ENCODE peak calls at places on chromosomes 5 and 9, in four cellular contexts. N is HFFc6, H is tibial artery, Y is stomach. X is an unnamed sample.

GRCh38 chr9:87525546-87526303 is 28.1 kb downstream of the DAPK1 start:
- DNase-seq in Y (no peak), N (no peak), H (no peak), X (no peak)

GRCh38 chr9:111582888-111583287 is 16.6 kb downstream of the PTGR1 start:
- DNase-seq in H (no peak), N (peak), Y (no peak), X (no peak)

GRCh38 chr5:123283031-123283430 is 140.2 kb downstream of the CEP120 start:
- DNase-seq in Y (no peak), H (no peak), N (no peak), X (no peak)

GRCh38 chr9:110745656-110746055 is 77.1 kb downstream of the MUSK start:
- DNase-seq in Y (no peak), H (peak), N (no peak), X (no peak)

GRCh38 chr5:34930527-34930844 is 1.1 kb downstream of the DNAJC21 start:
- DNase-seq in Y (no peak), N (peak), H (no peak), X (no peak)

GRCh38 chr5:109234381-109234780 is 175.4 kb downstream of the PJA2 start:
- DNase-seq in Y (no peak), H (no peak), N (no peak), X (no peak)

GRCh38 chr5:32432633-32433032 is 11.9 kb downstream of the ZFR start:
- DNase-seq in N (no peak), H (no peak), Y (no peak), X (no peak)

GRCh38 chr9:110282767-110283136 is 26.4 kb upstream of the TXN start:
- DNase-seq in N (no peak), Y (no peak), H (no peak), X (no peak)

GRCh38 chr9:981491-981898 is 5.0 kb downstream of the DMRT3 start:
- DNase-seq in H (no peak), N (no peak), Y (no peak), X (no peak)

GRCh38 chr5:113278976-113279375 is 155.8 kb downstream of the TSSK1B start:
- DNase-seq in N (no peak), Y (no peak), H (no peak), X (no peak)

GRCh38 chr5:38709678-38710306 is 136.0 kb upstream of the OSMR start:
- DNase-seq in Y (no peak), N (no peak), H (no peak), X (no peak)

GRCh38 chr9:136471802-136472487 is 10.9 kb downstream of the SEC16A start:
- DNase-seq in N (no peak), H (no peak), Y (no peak), X (no peak)

GRCh38 chr9:76905984-76906861 is at the start of gene PRUNE2:
- DNase-seq in H (peak), Y (peak), N (peak), X (no peak)

GRCh38 chr9:124452326-124452725 is 2.1 kb downstream of the ADGRD2 start:
- DNase-seq in H (peak), Y (no peak), N (no peak), X (no peak)

GRCh38 chr5:43543434-43543833 is 13.4 kb downstream of the PAIP1 start:
- DNase-seq in Y (no peak), N (no peak), H (no peak), X (no peak)

GRCh38 chr9:130042406-130042930 is 521 bp downstream of the FNBP1 start:
- DNase-seq in Y (peak), N (no peak), H (peak), X (no peak)

GRCh38 chr9:124220551-124221451 is 36.9 kb upstream of the NEK6 start:
- DNase-seq in N (no peak), Y (peak), H (peak), X (no peak)

GRCh38 chr5:166185232-166185631 is 2106.2 kb upstream of the WWC1 start:
- DNase-seq in N (no peak), H (no peak), Y (no peak), X (no peak)

GRCh38 chr5:136208946-136209345 is 16.0 kb upstream of the SMIM32 start:
- DNase-seq in Y (no peak), H (no peak), N (no peak), X (no peak)

GRCh38 chr5:15933481-15934207 is 245.9 kb downstream of the MARCHF11 start:
- DNase-seq in H (no peak), N (no peak), Y (no peak), X (no peak)

GRCh38 chr9:121562261-121562780 is 62.7 kb upstream of the GGTA1 start:
- DNase-seq in Y (no peak), N (no peak), H (no peak), X (no peak)

GRCh38 chr5:54285573-54286124 is 24.7 kb downstream of the ARL15 start:
- DNase-seq in Y (no peak), N (no peak), H (no peak), X (no peak)

GRCh38 chr9:114938687-114939575 is 8.5 kb upstream of the TNFSF8 start:
- DNase-seq in H (no peak), Y (no peak), N (no peak), X (peak)

GRCh38 chr5:166369326-166369725 is 1922.1 kb upstream of the WWC1 start:
- DNase-seq in N (no peak), H (no peak), Y (no peak), X (no peak)

GRCh38 chr5:107564896-107565295 is 105.8 kb downstream of the EFNA5 start:
- DNase-seq in N (no peak), Y (no peak), H (no peak), X (no peak)

GRCh38 chr9:75106856-75107255 is 18.5 kb downstream of the OSTF1 start:
- DNase-seq in H (no peak), N (no peak), Y (no peak), X (no peak)

GRCh38 chr5:179060116-179061008 is at the start of gene ZNF354C:
- DNase-seq in H (peak), N (peak), Y (peak), X (peak)